ENCODE peak calls at places on chromosomes 16 and 17, in ten cellular contexts. One of them, this sample, is unnamed.

GRCh38 chr16:78288915-78289314 is 189.5 kb downstream of the WWOX start:
- DNase-seq in A549: no peak
- DNase-seq in stimulated activated CD4-positive, alpha-beta T cell treated with anti-CD3 and anti-CD28 coated beads, Interleukin-1b, Interleukin-23, amount 100 ng/mL, for 24 hours: no peak
- DNase-seq in brain microvascular endothelial cell: no peak
- DNase-seq in CD8-positive, alpha-beta T cell: no peak
- DNase-seq in hippocampal formation: no peak
- DNase-seq in EL: no peak
- DNase-seq in T-helper 17 cell: no peak
- DNase-seq in occipital lobe: no peak
- DNase-seq in mucosa of descending colon: no peak
- DNase-seq in this sample: no peak

GRCh38 chr17:6681176-6681575 is 29.6 kb downstream of the C17orf100 start:
- DNase-seq in mucosa of descending colon: no peak
- DNase-seq in CD8-positive, alpha-beta T cell: no peak
- DNase-seq in T-helper 17 cell: no peak
- DNase-seq in brain microvascular endothelial cell: no peak
- DNase-seq in hippocampal formation: no peak
- DNase-seq in EL: no peak
- DNase-seq in stimulated activated CD4-positive, alpha-beta T cell treated with anti-CD3 and anti-CD28 coated beads, Interleukin-1b, Interleukin-23, amount 100 ng/mL, for 24 hours: no peak
- DNase-seq in occipital lobe: no peak
- DNase-seq in A549: no peak
- DNase-seq in this sample: no peak

GRCh38 chr17:30160419-30161172 is 44.0 kb downstream of the NSRP1 start:
- DNase-seq in occipital lobe: no peak
- DNase-seq in brain microvascular endothelial cell: no peak
- DNase-seq in A549: no peak
- DNase-seq in hippocampal formation: no peak
- DNase-seq in mucosa of descending colon: no peak
- DNase-seq in EL: no peak
- DNase-seq in CD8-positive, alpha-beta T cell: no peak
- DNase-seq in T-helper 17 cell: no peak
- DNase-seq in stimulated activated CD4-positive, alpha-beta T cell treated with anti-CD3 and anti-CD28 coated beads, Interleukin-1b, Interleukin-23, amount 100 ng/mL, for 24 hours: no peak
- DNase-seq in this sample: no peak

GRCh38 chr16:12330977-12331376 is 354.4 kb downstream of the SNX29 start:
- DNase-seq in mucosa of descending colon: no peak
- DNase-seq in occipital lobe: no peak
- DNase-seq in T-helper 17 cell: no peak
- DNase-seq in CD8-positive, alpha-beta T cell: no peak
- DNase-seq in stimulated activated CD4-positive, alpha-beta T cell treated with anti-CD3 and anti-CD28 coated beads, Interleukin-1b, Interleukin-23, amount 100 ng/mL, for 24 hours: no peak
- DNase-seq in hippocampal formation: no peak
- DNase-seq in A549: no peak
- DNase-seq in EL: no peak
- DNase-seq in brain microvascular endothelial cell: no peak
- DNase-seq in this sample: no peak

GRCh38 chr16:70380919-70381603 is 34.4 kb downstream of the DDX19A start:
- DNase-seq in A549: peak
- DNase-seq in stimulated activated CD4-positive, alpha-beta T cell treated with anti-CD3 and anti-CD28 coated beads, Interleukin-1b, Interleukin-23, amount 100 ng/mL, for 24 hours: peak
- DNase-seq in T-helper 17 cell: peak
- DNase-seq in EL: peak
- DNase-seq in mucosa of descending colon: peak
- DNase-seq in brain microvascular endothelial cell: peak
- DNase-seq in CD8-positive, alpha-beta T cell: peak
- DNase-seq in occipital lobe: peak
- DNase-seq in hippocampal formation: peak
- DNase-seq in this sample: peak

GRCh38 chr17:596763-597644 is 117.6 kb downstream of the VPS53 start:
- DNase-seq in hippocampal formation: no peak
- DNase-seq in T-helper 17 cell: no peak
- DNase-seq in A549: peak
- DNase-seq in EL: peak
- DNase-seq in brain microvascular endothelial cell: peak
- DNase-seq in stimulated activated CD4-positive, alpha-beta T cell treated with anti-CD3 and anti-CD28 coated beads, Interleukin-1b, Interleukin-23, amount 100 ng/mL, for 24 hours: no peak
- DNase-seq in occipital lobe: no peak
- DNase-seq in CD8-positive, alpha-beta T cell: no peak
- DNase-seq in mucosa of descending colon: no peak
- DNase-seq in this sample: peak

GRCh38 chr16:73020409-73020884 is 27.5 kb downstream of the ZFHX3 start:
- DNase-seq in occipital lobe: no peak
- DNase-seq in mucosa of descending colon: peak
- DNase-seq in stimulated activated CD4-positive, alpha-beta T cell treated with anti-CD3 and anti-CD28 coated beads, Interleukin-1b, Interleukin-23, amount 100 ng/mL, for 24 hours: no peak
- DNase-seq in brain microvascular endothelial cell: peak
- DNase-seq in hippocampal formation: no peak
- DNase-seq in EL: peak
- DNase-seq in T-helper 17 cell: no peak
- DNase-seq in A549: peak
- DNase-seq in CD8-positive, alpha-beta T cell: no peak
- DNase-seq in this sample: no peak

GRCh38 chr16:69182730-69183416 is 4.1 kb upstream of the SNTB2 start:
- DNase-seq in occipital lobe: no peak
- DNase-seq in EL: no peak
- DNase-seq in hippocampal formation: no peak
- DNase-seq in T-helper 17 cell: no peak
- DNase-seq in stimulated activated CD4-positive, alpha-beta T cell treated with anti-CD3 and anti-CD28 coated beads, Interleukin-1b, Interleukin-23, amount 100 ng/mL, for 24 hours: no peak
- DNase-seq in mucosa of descending colon: no peak
- DNase-seq in A549: no peak
- DNase-seq in CD8-positive, alpha-beta T cell: no peak
- DNase-seq in brain microvascular endothelial cell: no peak
- DNase-seq in this sample: no peak

GRCh38 chr17:45310380-45311324 is 6.2 kb downstream of the MAP3K14 start:
- DNase-seq in brain microvascular endothelial cell: no peak
- DNase-seq in EL: no peak
- DNase-seq in T-helper 17 cell: no peak
- DNase-seq in occipital lobe: no peak
- DNase-seq in hippocampal formation: no peak
- DNase-seq in mucosa of descending colon: peak
- DNase-seq in CD8-positive, alpha-beta T cell: no peak
- DNase-seq in stimulated activated CD4-positive, alpha-beta T cell treated with anti-CD3 and anti-CD28 coated beads, Interleukin-1b, Interleukin-23, amount 100 ng/mL, for 24 hours: no peak
- DNase-seq in A549: no peak
- DNase-seq in this sample: no peak